ENCODE peak calls at places on chromosomes 7 and 10, in four cellular contexts. One of them, this sample, is unnamed.

GRCh38 chr10:111360260-111360925 is 283.6 kb downstream of the ADRA2A start:
- DNase-seq in WTC11: peak
- DNase-seq in HepG2: peak
- DNase-seq in K562: peak
- DNase-seq in this sample: peak

GRCh38 chr10:72340510-72340895 is 14.2 kb downstream of the DNAJB12 start:
- DNase-seq in WTC11: peak
- DNase-seq in HepG2: no peak
- DNase-seq in K562: peak
- DNase-seq in this sample: peak

GRCh38 chr7:131753620-131754222 is 197.3 kb upstream of the PODXL start:
- DNase-seq in WTC11: peak
- DNase-seq in HepG2: peak
- DNase-seq in K562: peak
- DNase-seq in this sample: peak

GRCh38 chr7:157715071-157715937 is 378.5 kb downstream of the DNAJB6 start:
- DNase-seq in WTC11: no peak
- DNase-seq in HepG2: no peak
- DNase-seq in K562: no peak
- DNase-seq in this sample: no peak

GRCh38 chr7:130278892-130279690 is 12.4 kb downstream of the CPA2 start:
- DNase-seq in WTC11: no peak
- DNase-seq in HepG2: no peak
- DNase-seq in K562: no peak
- DNase-seq in this sample: no peak

GRCh38 chr7:56188823-56189346 is 72.7 kb upstream of the NUPR2 start:
- DNase-seq in WTC11: no peak
- DNase-seq in HepG2: no peak
- DNase-seq in K562: no peak
- DNase-seq in this sample: no peak

GRCh38 chr10:20658158-20658557 is 239.0 kb downstream of the NEBL start:
- DNase-seq in WTC11: no peak
- DNase-seq in HepG2: no peak
- DNase-seq in K562: no peak
- DNase-seq in this sample: no peak

GRCh38 chr10:14014423-14014822 is 316.3 kb downstream of the FRMD4A start:
- DNase-seq in WTC11: no peak
- DNase-seq in HepG2: no peak
- DNase-seq in K562: no peak
- DNase-seq in this sample: no peak

GRCh38 chr10:122648599-122649428 is 50.8 kb downstream of the C10orf120 start:
- DNase-seq in WTC11: peak
- DNase-seq in HepG2: peak
- DNase-seq in K562: peak
- DNase-seq in this sample: peak

GRCh38 chr10:95785317-95785716 is 29.4 kb downstream of the ENTPD1 start:
- DNase-seq in WTC11: no peak
- DNase-seq in HepG2: no peak
- DNase-seq in K562: no peak
- DNase-seq in this sample: no peak

GRCh38 chr10:5746197-5746596 is 61.6 kb downstream of the TASOR2 start:
- DNase-seq in WTC11: no peak
- DNase-seq in HepG2: no peak
- DNase-seq in K562: no peak
- DNase-seq in this sample: no peak

GRCh38 chr10:101063162-101063525 is 1.4 kb downstream of the KAZALD1 start:
- DNase-seq in WTC11: no peak
- DNase-seq in HepG2: no peak
- DNase-seq in K562: peak
- DNase-seq in this sample: no peak

GRCh38 chr7:125908714-125909113 is 979.1 kb upstream of the POT1 start:
- DNase-seq in WTC11: no peak
- DNase-seq in HepG2: no peak
- DNase-seq in K562: peak
- DNase-seq in this sample: no peak

GRCh38 chr7:102260856-102261255 is 25.8 kb upstream of the SH2B2 start:
- DNase-seq in WTC11: no peak
- DNase-seq in HepG2: no peak
- DNase-seq in K562: no peak
- DNase-seq in this sample: no peak

GRCh38 chr10:8435186-8436055 is 380.9 kb downstream of the GATA3 start:
- DNase-seq in WTC11: no peak
- DNase-seq in HepG2: no peak
- DNase-seq in K562: no peak
- DNase-seq in this sample: no peak

GRCh38 chr10:110209399-110209925 is 2.1 kb downstream of the MXI1 start:
- DNase-seq in WTC11: peak
- DNase-seq in HepG2: no peak
- DNase-seq in K562: peak
- DNase-seq in this sample: peak
- TF ChIP-seq HMGXB4 in WTC11: no peak
- TF ChIP-seq HMGXB4 in HepG2: no peak
- TF ChIP-seq HMGXB4 in K562: no peak
- TF ChIP-seq HMGXB4 in this sample: no peak

DNA sequence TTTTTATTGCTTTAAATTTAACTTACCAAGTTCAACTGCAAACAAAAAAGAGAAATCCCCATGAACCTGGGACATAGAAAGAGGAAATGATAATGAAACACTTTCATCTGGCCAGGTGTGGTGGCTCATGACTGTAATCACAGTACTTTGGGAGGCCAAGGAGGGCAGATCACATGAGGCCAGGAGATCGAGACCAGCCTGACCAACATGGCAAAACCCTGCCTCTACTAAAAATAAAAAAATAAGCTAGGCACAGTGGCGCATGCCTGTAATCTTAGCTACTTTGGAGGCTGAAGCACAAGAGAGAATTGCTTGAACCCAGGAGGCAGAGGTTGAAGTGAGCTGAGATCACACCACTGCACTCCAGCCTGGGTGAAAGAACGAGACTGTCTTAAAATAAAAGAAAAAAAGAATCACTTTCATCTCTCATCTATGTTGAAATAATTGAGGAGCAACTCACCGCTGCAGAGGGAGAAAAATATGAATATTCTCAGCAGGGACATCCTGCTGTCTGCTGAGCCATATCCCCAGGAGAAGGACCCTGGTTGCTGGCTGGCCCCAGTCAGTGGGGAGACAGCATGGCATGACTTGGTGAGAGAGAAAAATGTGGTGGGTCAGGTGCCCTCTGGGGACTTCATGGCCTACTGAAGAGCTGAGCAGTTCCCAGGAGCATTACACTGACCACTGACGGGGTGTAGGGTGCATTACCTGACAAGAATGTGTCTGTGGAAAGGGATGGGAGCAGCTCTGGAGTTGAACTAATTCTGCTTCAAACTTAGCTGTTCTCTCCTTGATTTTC is 22.8 kb upstream of the TARP start:
- DNase-seq in WTC11: no peak
- DNase-seq in HepG2: no peak
- DNase-seq in K562: no peak
- DNase-seq in this sample: no peak
- TF ChIP-seq HMGXB4 in WTC11: no peak
- TF ChIP-seq HMGXB4 in HepG2: no peak
- TF ChIP-seq HMGXB4 in K562: no peak
- TF ChIP-seq HMGXB4 in this sample: no peak

GRCh38 chr7:1192171-1192676 is 32.2 kb upstream of the ZFAND2A start:
- DNase-seq in WTC11: no peak
- DNase-seq in HepG2: no peak
- DNase-seq in K562: no peak
- DNase-seq in this sample: no peak
- TF ChIP-seq HMGXB4 in WTC11: no peak
- TF ChIP-seq HMGXB4 in HepG2: no peak
- TF ChIP-seq HMGXB4 in K562: no peak
- TF ChIP-seq HMGXB4 in this sample: no peak

GRCh38 chr10:17951868-17952371 is at the start of gene SLC39A12:
- DNase-seq in WTC11: no peak
- DNase-seq in HepG2: no peak
- DNase-seq in K562: no peak
- DNase-seq in this sample: no peak
- TF ChIP-seq HMGXB4 in WTC11: no peak
- TF ChIP-seq HMGXB4 in HepG2: no peak
- TF ChIP-seq HMGXB4 in K562: no peak
- TF ChIP-seq HMGXB4 in this sample: no peak

DNA sequence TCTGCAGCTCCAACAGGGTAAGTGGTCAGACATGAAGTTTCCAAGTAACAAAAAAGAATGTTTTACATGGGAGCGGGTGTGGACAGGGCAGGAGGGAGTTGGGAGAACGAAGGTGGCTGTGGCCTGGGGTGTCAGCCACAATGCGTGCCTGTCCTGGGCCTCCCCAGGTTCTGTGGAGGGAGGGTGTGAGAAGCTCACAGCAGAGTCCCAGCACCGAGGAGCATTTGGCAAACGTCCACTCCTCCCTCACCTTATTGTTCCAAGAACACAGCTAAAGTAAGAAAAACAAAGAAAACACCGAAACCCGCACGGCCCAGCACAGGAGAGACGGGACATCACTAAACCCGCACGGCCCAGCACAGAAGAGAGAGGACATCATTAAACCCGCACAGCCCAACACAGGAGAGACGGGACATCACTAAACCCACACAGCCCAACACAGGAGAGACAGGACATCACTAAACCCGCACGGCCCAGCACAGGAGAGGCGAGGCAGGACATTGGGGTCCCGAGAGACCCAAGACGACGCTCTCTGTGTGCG is 226.4 kb downstream of the MAD1L1 start:
- DNase-seq in WTC11: peak
- DNase-seq in HepG2: no peak
- DNase-seq in K562: no peak
- DNase-seq in this sample: no peak
- TF ChIP-seq HMGXB4 in WTC11: no peak
- TF ChIP-seq HMGXB4 in HepG2: no peak
- TF ChIP-seq HMGXB4 in K562: no peak
- TF ChIP-seq HMGXB4 in this sample: no peak

This sample was measured in A549.